ENCODE peak calls at places on chromosome 11, in five cellular contexts. N is K562, H is breast epithelium, U is IMR-90, Q is GM12891. B is an unnamed sample.

GRCh38 chr11:134947556-134947955 is 535.5 kb upstream of the B3GAT1 start:
- DNase-seq in Q (no peak), H (no peak), N (no peak), U (no peak), B (no peak)

GRCh38 chr11:18624161-18624560 is 10.0 kb downstream of the SPTY2D1 start:
- DNase-seq in Q (no peak), H (no peak), N (no peak), U (no peak), B (no peak)

GRCh38 chr11:39346043-39346442 is 2113.4 kb downstream of the LRRC4C start:
- DNase-seq in H (no peak), Q (no peak), U (no peak), N (no peak), B (no peak)

GRCh38 chr11:69297926-69298777 is 4.2 kb downstream of the MYEOV start:
- DNase-seq in Q (peak), H (peak), N (peak), U (peak), B (peak)

GRCh38 chr11:16860632-16861031 is 122.2 kb downstream of the C11orf58 start:
- DNase-seq in Q (no peak), H (no peak), N (peak), U (no peak), B (no peak)

GRCh38 chr11:102061276-102061675 is 14.0 kb downstream of the CFAP300 start:
- DNase-seq in N (no peak), H (no peak), U (peak), Q (no peak), B (no peak)

GRCh38 chr11:1226226-1226961 is 3.5 kb downstream of the MUC5B start:
- DNase-seq in Q (no peak), U (no peak), H (no peak), N (peak), B (no peak)

GRCh38 chr11:68216171-68216938 is 3.3 kb upstream of the KMT5B start:
- DNase-seq in N (no peak), U (no peak), Q (no peak), H (peak), B (no peak)

GRCh38 chr11:76654980-76655379 is 15.6 kb downstream of the LRRC32 start:
- DNase-seq in N (peak), U (no peak), Q (no peak), H (no peak), B (no peak)

GRCh38 chr11:1453611-1454386 is 32.8 kb downstream of the MOB2 start:
- DNase-seq in H (no peak), Q (peak), U (no peak), N (peak), B (no peak)

GRCh38 chr11:102513869-102514268 is 16.7 kb downstream of the MMP7 start:
- DNase-seq in U (peak), H (peak), Q (no peak), N (no peak), B (no peak)

DNA sequence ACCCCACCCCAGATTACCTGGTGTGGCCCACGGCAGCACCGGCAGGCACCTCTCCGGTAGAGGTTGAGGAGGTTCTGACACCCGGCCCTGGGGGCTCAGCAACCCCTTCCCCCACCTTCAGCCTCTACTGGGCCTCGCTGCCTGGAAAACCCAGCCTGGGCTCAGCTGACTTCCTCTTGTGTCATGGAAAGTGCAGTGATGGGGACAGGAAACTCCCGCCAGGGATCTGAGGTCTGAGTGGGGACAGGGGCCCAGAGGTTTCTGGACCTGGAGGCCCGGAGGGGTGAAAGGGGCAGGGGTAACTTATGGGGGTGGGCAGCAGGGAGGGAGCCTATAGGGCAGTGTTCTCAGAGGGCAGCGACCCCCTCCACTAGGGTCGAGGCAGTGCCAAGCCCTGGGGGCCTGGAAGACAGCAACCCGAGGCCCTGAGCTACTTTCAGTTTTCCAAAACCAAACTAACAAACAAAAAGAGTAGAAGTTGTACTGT is 10.0 kb upstream of the CD5 start:
- DNase-seq in N (no peak), Q (no peak), H (no peak), U (no peak), B (no peak)
- TF ChIP-seq POLR2A in N (no peak), Q (peak), H (no peak), U (no peak), B (no peak)

DNA sequence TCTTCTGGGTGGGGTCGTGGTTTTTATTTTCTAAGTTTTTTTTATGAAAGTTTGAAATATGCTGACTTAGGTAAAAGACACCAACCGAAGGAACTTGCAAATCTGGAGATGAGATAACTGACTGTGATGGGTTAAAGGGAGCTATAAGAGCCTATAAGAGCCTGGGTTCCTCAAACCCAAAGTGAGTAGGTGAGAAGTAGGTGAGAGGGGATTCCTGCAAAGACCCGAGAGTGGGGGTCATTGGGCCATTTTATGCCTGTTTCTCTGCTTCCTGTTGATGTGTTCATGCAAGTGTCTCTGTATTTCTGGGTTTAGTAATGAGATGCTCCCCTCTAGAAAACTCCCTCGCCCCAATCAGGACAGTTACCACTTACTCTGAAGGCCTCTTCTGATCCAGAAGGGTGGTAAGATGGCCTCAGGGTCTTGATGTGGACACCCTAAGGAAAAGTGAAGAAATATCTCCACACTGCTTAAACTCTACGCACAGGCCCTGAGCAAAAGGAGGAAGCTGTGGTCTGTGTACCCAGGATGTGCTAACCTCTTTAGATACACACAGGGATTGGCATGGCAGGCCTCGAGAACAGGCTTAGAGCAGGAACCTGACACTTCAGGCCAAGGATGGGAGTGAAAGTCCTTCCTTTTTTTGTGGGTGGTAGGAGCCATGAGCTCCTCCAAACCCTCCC is 1.8 kb downstream of the FLI1 start:
- DNase-seq in H (no peak), Q (no peak), N (no peak), U (no peak), B (no peak)
- TF ChIP-seq POLR2A in H (no peak), Q (no peak), N (no peak), U (no peak), B (no peak)

DNA sequence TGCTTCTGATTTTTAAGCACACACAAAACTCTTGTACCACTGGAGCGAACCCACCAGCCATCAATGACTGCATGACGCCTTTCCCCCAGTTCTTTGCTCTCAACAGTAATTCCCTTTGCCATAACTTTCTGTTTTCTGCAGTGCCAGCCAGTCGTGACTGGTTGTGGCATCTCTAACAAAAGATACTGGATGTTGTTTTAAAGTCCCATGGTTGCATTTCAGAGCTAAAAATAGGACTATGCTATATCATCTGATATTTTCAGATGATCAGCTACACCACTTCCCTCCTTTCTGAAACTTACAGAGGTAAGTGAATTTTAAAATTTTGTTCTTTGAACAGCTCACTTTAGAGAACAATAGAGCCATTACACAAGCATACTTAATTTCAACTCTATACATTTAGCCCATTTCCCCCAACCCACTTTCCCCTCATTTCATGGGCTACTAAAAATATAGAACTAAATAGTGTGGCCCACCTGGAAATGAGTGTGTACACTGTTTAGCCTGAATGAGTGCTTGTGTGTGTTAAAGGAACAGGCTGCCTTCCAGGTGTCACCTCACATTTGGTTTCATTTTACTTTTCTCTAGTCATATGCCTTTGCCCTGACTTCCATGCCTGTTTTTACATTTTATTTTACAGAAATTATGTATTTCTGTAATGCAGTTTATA is 136.9 kb upstream of the ZC3H12C start:
- DNase-seq in H (no peak), N (no peak), U (no peak), Q (no peak), B (no peak)
- TF ChIP-seq POLR2A in H (no peak), N (no peak), U (no peak), Q (no peak), B (no peak)

GRCh38 chr11:34916014-34916809 is at the start of the genes APIP and PDHX:
- DNase-seq in Q (peak), H (peak), N (peak), U (peak), B (peak)

GRCh38 chr11:34910817-34911216 is 5.4 kb downstream of the APIP start:
- DNase-seq in N (no peak), U (no peak), H (no peak), Q (no peak), B (no peak)

GRCh38 chr11:34909955-34910354 is 6.2 kb downstream of the APIP start:
- DNase-seq in N (no peak), Q (no peak), U (no peak), H (no peak), B (no peak)

GRCh38 chr11:34916810-34917780 is 677 bp downstream of the PDHX start:
- DNase-seq in N (peak), Q (no peak), H (no peak), U (peak), B (peak)

DNA sequence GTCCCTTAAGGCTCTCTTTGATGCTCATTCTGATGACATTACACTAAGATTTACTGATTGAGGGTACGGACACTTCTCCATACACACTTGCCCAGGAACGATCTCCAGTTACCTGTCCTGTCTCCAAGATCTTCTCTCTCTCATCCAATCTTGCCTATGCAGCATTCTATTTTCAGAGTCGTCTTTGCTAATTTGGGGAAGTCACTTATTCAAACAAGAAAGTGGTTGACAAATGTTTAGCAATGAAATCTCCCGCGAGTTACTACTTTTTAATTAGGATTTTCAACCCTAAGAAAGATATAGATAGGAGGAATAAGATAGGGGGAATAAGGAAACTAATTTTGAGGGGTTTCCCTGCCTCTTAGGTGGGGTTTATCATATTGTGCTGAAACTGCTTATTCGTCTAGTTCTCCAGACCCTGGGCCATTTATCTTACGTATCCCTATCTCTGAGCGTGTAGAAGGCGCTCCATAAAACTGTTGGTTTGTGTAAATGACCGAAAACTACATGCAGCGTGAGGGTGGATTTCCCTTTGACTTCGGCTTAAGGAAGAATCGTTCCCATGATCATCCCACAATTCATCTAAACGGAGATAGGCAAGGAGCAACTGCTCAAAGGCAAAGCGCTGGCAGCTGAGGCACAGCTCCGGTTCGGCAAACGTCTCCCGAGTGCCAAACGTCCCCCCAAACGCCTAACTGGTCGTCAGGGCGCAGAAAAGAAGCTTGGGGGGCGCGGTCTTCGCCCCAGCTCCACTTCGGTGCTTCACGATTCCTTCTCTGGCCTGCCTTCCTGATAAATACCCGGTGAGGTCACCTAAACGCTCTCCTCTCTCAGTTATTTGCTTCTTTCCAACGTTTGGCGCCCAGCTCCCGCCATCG is 804 bp downstream of the APIP start:
- DNase-seq in N (no peak), H (no peak), Q (no peak), U (peak), B (no peak)
- TF ChIP-seq POLR2A in N (no peak), H (no peak), Q (no peak), U (no peak), B (no peak)

GRCh38 chr11:126088999-126089398 is 26.3 kb upstream of the CDON start:
- DNase-seq in H (no peak), U (no peak), N (no peak), Q (no peak), B (no peak)
- TF ChIP-seq POLR2A in H (no peak), U (no peak), N (no peak), Q (no peak), B (no peak)

GRCh38 chr11:82855616-82856015 is 44.6 kb downstream of the PRCP start:
- DNase-seq in N (no peak), U (no peak), H (no peak), Q (no peak), B (no peak)

GRCh38 chr11:82859746-82860145 is 40.5 kb downstream of the PRCP start:
- DNase-seq in N (no peak), U (no peak), H (no peak), Q (no peak), B (no peak)

GRCh38 chr11:82858556-82859091 is 41.6 kb downstream of the PRCP start:
- DNase-seq in H (no peak), Q (no peak), N (no peak), U (peak), B (no peak)

GRCh38 chr11:82857145-82857544 is 43.1 kb downstream of the PRCP start:
- DNase-seq in Q (no peak), U (no peak), H (no peak), N (no peak), B (no peak)

GRCh38 chr11:82858133-82858532 is 42.1 kb downstream of the PRCP start:
- DNase-seq in H (no peak), Q (no peak), N (no peak), U (no peak), B (no peak)
- TF ChIP-seq POLR2A in H (no peak), Q (no peak), N (no peak), U (no peak), B (no peak)

GRCh38 chr11:128961645-128962044 is 19.0 kb upstream of the TP53AIP1 start:
- DNase-seq in U (no peak), H (no peak), Q (no peak), N (no peak), B (no peak)
- TF ChIP-seq POLR2A in U (no peak), H (no peak), Q (no peak), N (no peak), B (no peak)

B was measured in H54.